ENCODE peak calls at places on chromosomes 12 and 14, in five cellular contexts. A is left ventricle myocardium inferior, S is right atrium auricular region, T is heart right ventricle, E is RWPE1. V is an unnamed sample.
A peak's percentile ranks its signal among the peaks of the same experiment; 100 is the strongest.

GRCh38 chr12:12206776-12207388 is 60.0 kb downstream of the LRP6 start:
- DNase-seq in E (no peak), T (no peak), S (no peak), A (no peak), V (no peak)

GRCh38 chr12:7060353-7060954 is at the start of gene C1S:
- DNase-seq in A (peak; percentile 62), S (peak; percentile 92), E (peak; percentile 88), T (peak; percentile 60), V (peak; percentile 85)

GRCh38 chr12:1744932-1745331 is 54.1 kb downstream of the ADIPOR2 start:
- DNase-seq in A (no peak), E (no peak), T (no peak), S (no peak), V (no peak)

GRCh38 chr14:87888136-87888999 is 104.6 kb downstream of the GALC start:
- DNase-seq in T (peak; percentile 14), E (no peak), S (no peak), A (no peak), V (no peak)

GRCh38 chr14:99195602-99196309 is 76.2 kb downstream of the BCL11B start:
- DNase-seq in T (no peak), A (no peak), E (no peak), S (no peak), V (no peak)

GRCh38 chr12:100953217-100953616 is 158.6 kb downstream of the ANO4 start:
- DNase-seq in S (no peak), T (no peak), E (no peak), A (no peak), V (no peak)

GRCh38 chr12:57109207-57110160 is 1.7 kb downstream of the STAT6 start:
- DNase-seq in E (no peak), T (no peak), A (no peak), S (no peak), V (no peak)

GRCh38 chr12:91326043-91327027 is 143.7 kb upstream of the DCN start:
- DNase-seq in E (peak; percentile 43), A (no peak), T (no peak), S (peak; percentile 62), V (no peak)

GRCh38 chr14:54567634-54568561 is 970 bp downstream of the SAMD4A start:
- DNase-seq in T (peak; percentile 67), E (peak; percentile 30), A (peak; percentile 55), S (no peak), V (peak; percentile 40)

GRCh38 chr14:96903444-96904023 is 106.4 kb downstream of the VRK1 start:
- DNase-seq in A (no peak), T (no peak), S (no peak), E (no peak), V (no peak)

DNA sequence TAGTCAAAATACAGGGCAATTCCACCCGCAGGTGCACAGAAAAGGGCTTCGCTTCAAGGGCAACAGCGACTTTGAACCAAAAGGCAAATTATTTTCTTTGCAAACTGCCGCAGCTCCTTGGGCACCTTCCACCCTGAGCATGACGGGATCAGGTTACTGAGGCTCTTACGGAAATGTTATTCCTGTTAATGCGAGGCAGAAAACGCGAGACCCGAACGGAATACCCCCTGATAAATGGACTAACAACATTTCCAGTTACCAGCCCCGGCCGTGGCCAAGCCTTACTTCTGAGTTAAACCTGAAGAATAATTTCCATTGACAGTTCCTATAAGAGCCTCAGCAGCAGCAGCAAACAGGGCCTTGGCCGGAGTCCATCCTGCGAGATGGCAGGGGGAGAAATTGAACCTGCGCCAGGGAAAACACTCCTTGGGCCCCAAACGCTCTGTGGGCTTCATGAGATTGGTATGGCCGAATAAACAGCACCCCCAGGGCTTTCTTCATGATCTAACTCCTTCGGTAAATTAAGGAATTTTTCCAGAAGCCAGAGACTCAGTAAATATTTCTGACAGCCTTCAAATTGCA is 70.0 kb upstream of the DICER1 start:
- DNase-seq in E (no peak), A (no peak), S (no peak), T (no peak), V (no peak)
- H3K27ac ChIP-seq in E (no peak overlapping the region), A (no peak overlapping the region), S (no peak overlapping the region), T (no peak overlapping the region), V (no peak overlapping the region)

DNA sequence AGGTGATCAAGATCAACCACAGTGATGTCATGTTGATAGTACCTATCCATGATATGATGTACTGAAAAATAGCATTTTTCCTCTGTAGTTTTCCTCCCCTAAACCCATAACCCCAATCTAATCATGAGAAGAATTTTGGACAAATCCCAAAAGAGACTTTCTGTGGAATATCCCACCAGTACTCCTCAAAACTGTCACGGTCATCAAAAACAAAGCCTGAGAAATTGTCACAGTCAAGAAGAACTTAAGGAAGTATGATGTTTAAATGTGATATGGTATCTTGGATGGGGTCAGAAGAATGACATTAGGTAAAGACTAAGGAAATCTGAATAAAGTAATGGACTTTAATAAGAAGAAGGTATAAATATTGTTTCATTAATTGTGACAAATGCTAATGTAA is 248.8 kb downstream of the RMST start:
- DNase-seq in A (no peak), T (no peak), E (no peak), S (no peak), V (no peak)
- H3K27ac ChIP-seq in A (no peak overlapping the region), T (no peak overlapping the region), E (no peak overlapping the region), S (no peak overlapping the region), V (no peak overlapping the region)

DNA sequence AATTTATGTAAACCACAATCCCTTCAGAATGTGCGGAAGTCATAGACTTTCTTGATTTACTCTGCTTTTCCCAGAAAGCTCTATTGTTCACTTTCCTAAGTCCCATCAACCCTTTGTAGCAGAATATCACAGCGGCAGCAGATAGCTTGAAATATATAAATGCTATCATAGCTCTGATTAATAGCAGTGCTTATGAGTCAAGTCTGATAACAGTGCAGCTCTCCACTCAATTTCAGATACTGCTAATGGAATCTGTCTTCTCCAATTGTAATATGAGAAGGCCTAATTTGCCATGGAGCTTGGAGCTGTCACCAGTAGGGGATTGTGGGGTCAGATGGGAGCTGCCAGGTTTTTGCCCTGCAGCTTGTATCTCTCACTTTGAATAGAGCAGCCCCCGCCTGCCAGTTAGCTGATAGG is 10.9 kb downstream of the TMEM260 start:
- DNase-seq in E (no peak), A (peak; percentile 15), T (peak; percentile 9), S (no peak), V (no peak)
- H3K27ac ChIP-seq in E (no peak overlapping the region), A (no peak overlapping the region), T (no peak overlapping the region), S (no peak overlapping the region), V (no peak overlapping the region)

GRCh38 chr14:23069413-23069806 is 12.1 kb upstream of the CDH24 start:
- DNase-seq in E (no peak), T (no peak), A (no peak), S (no peak), V (no peak)
- H3K27ac ChIP-seq in E (peak overlapping the region; percentile 67), T (no peak overlapping the region), A (peak overlapping the region; percentile 43), S (no peak overlapping the region), V (no peak overlapping the region)

GRCh38 chr12:124543052-124543590 is 24.3 kb downstream of the NCOR2 start:
- DNase-seq in S (no peak), A (no peak), E (no peak), T (no peak), V (no peak)

GRCh38 chr12:124544983-124545382 is 22.4 kb downstream of the NCOR2 start:
- DNase-seq in S (no peak), A (no peak), E (no peak), T (no peak), V (no peak)

GRCh38 chr12:124542021-124542941 is 25.1 kb downstream of the NCOR2 start:
- DNase-seq in E (no peak), T (no peak), A (no peak), S (no peak), V (no peak)

GRCh38 chr12:124544311-124544970 is 23.0 kb downstream of the NCOR2 start:
- DNase-seq in E (no peak), T (no peak), A (no peak), S (no peak), V (no peak)

GRCh38 chr12:124543591-124544310 is 23.7 kb downstream of the NCOR2 start:
- DNase-seq in T (no peak), A (no peak), S (no peak), E (no peak), V (no peak)
- H3K27ac ChIP-seq in T (no peak overlapping the region), A (peak overlapping the region; percentile 19), S (no peak overlapping the region), E (peak overlapping the region; percentile 73), V (no peak overlapping the region)

DNA sequence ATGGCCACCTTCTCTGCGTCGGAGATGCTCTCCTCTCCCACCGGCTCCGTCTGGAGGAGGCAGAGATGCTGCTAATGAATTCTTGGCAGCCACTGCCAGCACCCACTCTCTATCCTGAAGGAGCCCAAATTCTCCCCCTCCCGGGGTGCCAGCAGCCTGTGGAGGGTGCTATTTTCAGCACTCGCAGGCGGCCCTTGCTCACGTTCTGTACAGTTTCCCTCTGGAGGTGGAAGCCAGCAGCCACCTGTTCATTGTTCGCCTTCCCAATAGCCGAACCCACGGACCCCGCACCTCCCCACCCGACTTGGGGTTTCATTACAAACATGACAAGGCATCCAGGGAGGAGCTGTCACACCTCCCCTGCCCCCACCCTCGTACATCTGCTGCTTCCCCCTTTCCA is 27.8 kb downstream of the SNRNP35 start:
- DNase-seq in E (no peak), T (no peak), S (no peak), A (no peak), V (no peak)
- H3K27ac ChIP-seq in E (no peak overlapping the region), T (no peak overlapping the region), S (peak overlapping the region; percentile 30), A (no peak overlapping the region), V (no peak overlapping the region)

GRCh38 chr12:110369992-110370391 is 33.5 kb downstream of the ANAPC7 start:
- DNase-seq in E (no peak), S (no peak), T (no peak), A (no peak), V (no peak)

GRCh38 chr12:110365743-110366473 is 37.6 kb downstream of the ANAPC7 start:
- DNase-seq in T (no peak), E (no peak), S (no peak), A (no peak), V (no peak)

GRCh38 chr12:110367209-110367864 is 36.2 kb downstream of the ANAPC7 start:
- DNase-seq in S (no peak), E (no peak), T (no peak), A (no peak), V (no peak)

GRCh38 chr12:110370732-110371141 is 32.8 kb downstream of the ANAPC7 start:
- DNase-seq in E (peak; percentile 85), S (no peak), T (no peak), A (no peak), V (peak; percentile 98)

GRCh38 chr12:110366474-110367208 is 36.9 kb downstream of the ANAPC7 start:
- DNase-seq in A (no peak), E (no peak), T (no peak), S (no peak), V (no peak)
- H3K27ac ChIP-seq in A (no peak overlapping the region), E (no peak overlapping the region), T (no peak overlapping the region), S (no peak overlapping the region), V (no peak overlapping the region)

DNA sequence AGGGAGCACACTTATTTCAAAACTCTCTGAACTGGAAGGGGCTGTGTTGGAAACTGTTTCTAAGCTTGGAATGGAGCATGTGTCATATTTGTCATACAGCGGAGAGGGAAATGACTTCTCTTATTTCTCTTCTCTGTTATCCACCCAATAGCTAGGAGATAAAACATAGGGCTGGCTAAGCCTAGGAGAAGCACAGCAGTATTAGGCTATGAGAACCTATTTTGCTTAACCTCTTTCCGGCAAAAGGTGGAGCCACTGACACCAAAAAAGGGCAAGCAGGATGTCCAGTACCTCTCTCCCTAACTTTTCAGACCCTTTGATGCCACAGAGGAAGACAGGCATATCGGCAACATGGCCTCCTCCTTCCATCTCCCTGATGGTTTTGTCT is 148.3 kb downstream of the CRADD start:
- DNase-seq in A (no peak), T (no peak), S (no peak), E (no peak), V (no peak)
- H3K27ac ChIP-seq in A (peak overlapping the region; percentile 77), T (peak overlapping the region; percentile 9), S (peak overlapping the region; percentile 72), E (no peak overlapping the region), V (no peak overlapping the region)

V was measured in foreskin keratinocyte.